ENCODE peak calls at places on chromosomes 16 and 17, in seven cellular contexts. P, K, G, O, I, R and D are unnamed samples.

GRCh38 chr16:79369796-79370195 is 230.7 kb downstream of the MAF start:
- DNase-seq in P (no peak), K (no peak), G (no peak), O (no peak), I (no peak), R (no peak), D (no peak)

GRCh38 chr17:70629902-70630301 is 460.6 kb downstream of the KCNJ2 start:
- DNase-seq in P (no peak), K (peak; percentile 19), G (peak; percentile 7), O (no peak), I (no peak), R (peak; percentile 56), D (no peak)

GRCh38 chr16:84532299-84532724 is 27.9 kb upstream of the MEAK7 start:
- DNase-seq in P (peak; percentile 87), K (peak; percentile 96), G (no peak), O (no peak), I (peak; percentile 86), R (no peak), D (peak; percentile 54)

GRCh38 chr16:28538733-28539596 is at the start of gene NUPR1:
- DNase-seq in P (peak; percentile 91), K (peak; percentile 99), G (no peak), O (no peak), I (peak; percentile 85), R (peak; percentile 93), D (peak; percentile 87)

GRCh38 chr17:65459667-65460415 is 101.6 kb downstream of the AXIN2 start:
- DNase-seq in P (no peak), K (no peak), G (no peak), O (no peak), I (no peak), R (no peak), D (no peak)

GRCh38 chr17:77428020-77428781 is 287.4 kb downstream of the SEC14L1 start:
- DNase-seq in P (no peak), K (no peak), G (peak; percentile 85), O (peak; percentile 94), I (no peak), R (no peak), D (no peak)

GRCh38 chr16:4056161-4057105 is 59.8 kb downstream of the ADCY9 start:
- DNase-seq in P (no peak), K (no peak), G (no peak), O (peak; percentile 21), I (no peak), R (peak; percentile 1), D (no peak)

GRCh38 chr17:43627657-43628650 is 33.8 kb downstream of the MEOX1 start:
- DNase-seq in P (no peak), K (no peak), G (no peak), O (no peak), I (no peak), R (no peak), D (no peak)

GRCh38 chr17:66455022-66455547 is 152.7 kb downstream of the PRKCA start:
- DNase-seq in P (no peak), K (no peak), G (no peak), O (no peak), I (no peak), R (no peak), D (no peak)

GRCh38 chr16:88455610-88456355 is 2.7 kb downstream of the ZFPM1 start:
- DNase-seq in P (no peak), K (peak; percentile 60), G (peak; percentile 74), O (peak; percentile 85), I (no peak), R (peak; percentile 33), D (peak; percentile 71)

GRCh38 chr17:31811021-31811565 is 48.0 kb downstream of the COPRS start:
- DNase-seq in P (no peak), K (peak; percentile 49), G (no peak), O (no peak), I (no peak), R (no peak), D (no peak)

GRCh38 chr16:21611546-21612384 is 12.4 kb downstream of the METTL9 start:
- DNase-seq in P (no peak), K (peak; percentile 25), G (no peak), O (no peak), I (no peak), R (peak; percentile 23), D (no peak)

GRCh38 chr17:57027852-57028251 is 49.9 kb downstream of the SCPEP1 start:
- DNase-seq in P (no peak), K (no peak), G (no peak), O (no peak), I (no peak), R (no peak), D (no peak)

GRCh38 chr17:81599719-81600486 is 37.0 kb downstream of the NPLOC4 start:
- DNase-seq in P (peak; percentile 26), K (peak; percentile 42), G (no peak), O (no peak), I (no peak), R (no peak), D (no peak)

GRCh38 chr17:78689029-78689428 is 93.0 kb downstream of the CYTH1 start:
- DNase-seq in P (no peak), K (no peak), G (peak; percentile 27), O (no peak), I (no peak), R (peak; percentile 27), D (no peak)

GRCh38 chr17:75087558-75088453 is at the start of gene SLC16A5:
- DNase-seq in P (peak; percentile 70), K (peak; percentile 84), G (no peak), O (peak; percentile 92), I (peak; percentile 68), R (no peak), D (peak; percentile 94)

GRCh38 chr16:86809458-86809955 is 231.2 kb downstream of the FOXL1 start:
- DNase-seq in P (peak; percentile 94), K (peak; percentile 41), G (no peak), O (no peak), I (no peak), R (peak; percentile 89), D (no peak)

GRCh38 chr17:39114744-39115534 is 36.5 kb downstream of the PLXDC1 start:
- DNase-seq in P (no peak), K (peak; percentile 28), G (no peak), O (no peak), I (no peak), R (no peak), D (peak; percentile 38)

GRCh38 chr16:16988963-16989362 is 481.8 kb downstream of the XYLT1 start:
- DNase-seq in P (no peak), K (no peak), G (no peak), O (no peak), I (no peak), R (no peak), D (no peak)

DNA sequence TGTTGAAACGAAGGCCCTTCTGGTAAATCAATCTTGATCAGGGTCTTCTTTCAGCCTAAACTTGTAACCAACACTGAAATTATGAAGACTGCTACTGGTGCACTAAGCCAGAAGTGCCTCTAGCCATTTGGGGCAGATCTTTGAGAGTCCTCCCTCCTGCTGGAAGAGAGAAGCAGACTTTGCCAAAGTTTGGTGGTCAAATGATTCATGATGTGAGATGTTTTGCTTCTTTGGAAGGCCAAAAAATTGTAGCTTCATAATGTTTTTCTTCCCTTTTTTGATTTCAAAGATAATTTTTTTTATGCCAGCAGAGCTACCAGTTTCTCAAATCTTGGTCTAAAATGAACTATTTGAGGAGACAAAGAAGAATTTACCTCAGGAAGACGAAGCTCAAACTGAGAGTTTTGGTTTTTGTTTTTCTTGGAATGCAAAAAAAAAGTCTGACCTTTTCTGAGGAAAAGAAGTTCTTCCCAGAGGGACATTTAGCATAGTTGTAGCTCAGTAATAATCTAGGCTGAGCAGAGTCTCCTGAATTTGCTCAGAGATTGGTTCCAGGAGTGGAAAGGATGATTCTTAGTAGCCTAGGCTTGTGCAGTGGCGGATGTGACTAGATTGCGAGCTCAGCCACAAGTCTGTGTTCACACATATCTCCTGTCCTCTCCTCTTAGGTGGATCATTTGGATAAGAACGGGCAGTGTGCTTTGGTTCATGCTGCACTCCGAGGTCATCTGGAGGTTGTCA is 50.9 kb downstream of the CYB561 start:
- DNase-seq in P (peak; percentile 82), K (peak; percentile 69), G (no peak), O (no peak), I (no peak), R (no peak), D (no peak)
- TF ChIP-seq CTCF in P (no peak), K (no peak), G (no peak), O (no peak), I (no peak), R (no peak), D (no peak)

GRCh38 chr17:17783121-17783824 is 53.5 kb downstream of the SREBF1 start:
- DNase-seq in P (peak; percentile 16), K (peak; percentile 21), G (peak; percentile 93), O (peak; percentile 78), I (no peak), R (peak; percentile 57), D (peak; percentile 62)

GRCh38 chr17:17782425-17783120 is 54.2 kb downstream of the SREBF1 start:
- DNase-seq in P (peak; percentile 19), K (no peak), G (peak; percentile 52), O (peak; percentile 38), I (no peak), R (peak; percentile 16), D (peak; percentile 54)

GRCh38 chr17:17783825-17784598 is 52.8 kb downstream of the SREBF1 start:
- DNase-seq in P (peak; percentile 65), K (peak; percentile 49), G (peak; percentile 89), O (peak; percentile 60), I (no peak), R (no peak), D (peak; percentile 59)

GRCh38 chr17:17780941-17781590 is 55.7 kb downstream of the SREBF1 start:
- DNase-seq in P (peak; percentile 71), K (peak; percentile 78), G (no peak), O (peak; percentile 33), I (peak; percentile 46), R (peak; percentile 39), D (peak; percentile 84)

GRCh38 chr17:17781591-17782424 is 55.0 kb downstream of the SREBF1 start:
- DNase-seq in P (peak; percentile 52), K (peak; percentile 45), G (no peak), O (peak; percentile 33), I (no peak), R (peak; percentile 45), D (peak; percentile 83)
- H3K4me3 ChIP-seq in P (peak overlapping the region; percentile 30), K (peak overlapping the region; percentile 32), G (peak overlapping the region; percentile 68), O (no peak overlapping the region), I (peak overlapping the region; percentile 40), R (peak overlapping the region; percentile 73), D (peak overlapping the region; percentile 35)

DNA sequence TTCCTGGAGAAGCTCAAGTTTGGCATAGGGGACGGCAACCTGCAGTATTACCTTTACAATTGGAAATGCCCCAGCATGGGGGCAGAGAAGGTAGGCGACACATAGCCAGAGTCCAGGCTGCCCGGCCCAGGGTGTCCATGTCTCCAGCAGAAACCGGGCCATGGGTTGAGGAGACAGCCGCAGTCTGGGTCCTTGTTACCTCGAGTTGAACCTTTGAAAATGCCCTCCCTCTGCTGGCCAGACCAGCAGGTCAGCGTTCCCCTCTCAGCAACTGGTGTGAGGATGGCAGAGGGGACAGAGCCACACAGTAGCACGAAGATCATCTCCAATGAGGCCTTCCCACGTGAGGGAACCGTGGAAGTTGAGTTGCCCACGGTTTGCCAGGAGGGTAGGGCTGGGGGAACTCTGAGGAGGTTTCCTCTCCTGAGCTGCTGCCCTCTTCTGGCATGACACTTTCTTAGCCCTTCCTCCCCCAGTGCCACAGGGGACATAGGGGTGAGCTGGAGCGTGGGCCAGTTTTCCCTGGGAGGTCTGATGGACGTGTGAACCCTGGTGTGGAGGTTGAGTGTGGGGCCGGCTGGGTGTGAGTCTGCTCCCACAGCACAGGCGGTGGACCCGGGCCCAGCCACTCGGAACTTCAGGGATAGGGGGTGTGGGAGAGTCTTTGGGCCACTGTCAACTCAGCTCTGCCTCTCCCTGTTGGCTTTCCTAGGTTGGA is 27.2 kb downstream of the PLCD3 start:
- DNase-seq in P (no peak), K (no peak), G (no peak), O (no peak), I (no peak), R (no peak), D (no peak)
- TF ChIP-seq CTCF in P (no peak), K (peak; percentile 1), G (peak; percentile 13), O (peak; percentile 5), I (no peak), R (no peak), D (no peak)

GRCh38 chr16:89565506-89566372 is 5.3 kb downstream of the RPL13 start:
- DNase-seq in P (peak; percentile 43), K (peak; percentile 41), G (peak; percentile 75), O (peak; percentile 80), I (no peak), R (peak; percentile 51), D (peak; percentile 66)
- H3K4me3 ChIP-seq in P (peak overlapping the region; percentile 12), K (peak overlapping the region; percentile 7), G (peak overlapping the region; percentile 98), O (no peak overlapping the region), I (no peak overlapping the region), R (peak overlapping the region; percentile 9), D (no peak overlapping the region)